ENCODE peak calls at places on chromosomes 6 and 20, in nine cellular contexts. M is HL-60, K is choroid plexus epithelial cell, X is GM12878, G is progenitor cell of endocrine pancreas, A is Calu3, I is ACHN, F is psoas muscle, B is HAP-1. C is an unnamed sample.

GRCh38 chr6:139479433-139480222 is 105.2 kb upstream of the CITED2 start:
- DNase-seq in M (no peak), B (no peak), F (no peak), K (no peak), G (no peak), X (no peak), A (no peak), I (no peak), C (no peak)

GRCh38 chr6:122726649-122727048 is 52.9 kb upstream of the FABP7 start:
- DNase-seq in G (no peak), B (peak), A (peak), K (peak), I (peak), M (peak), F (no peak), X (no peak), C (no peak)

GRCh38 chr6:157455028-157455714 is 74.2 kb downstream of the ZDHHC14 start:
- DNase-seq in X (no peak), K (no peak), B (no peak), I (no peak), G (no peak), A (no peak), F (no peak), M (no peak), C (no peak)

GRCh38 chr6:109002100-109002697 is 92.4 kb downstream of the SESN1 start:
- DNase-seq in I (no peak), K (peak), X (no peak), G (no peak), M (no peak), F (no peak), B (no peak), A (no peak), C (no peak)

GRCh38 chr6:40755046-40755681 is 168.0 kb upstream of the LRFN2 start:
- DNase-seq in I (peak), G (no peak), B (no peak), A (no peak), X (no peak), F (no peak), K (peak), M (no peak), C (no peak)

GRCh38 chr6:37654727-37655500 is 42.8 kb downstream of the MDGA1 start:
- DNase-seq in I (no peak), G (no peak), K (no peak), X (no peak), F (no peak), B (no peak), A (no peak), M (no peak), C (no peak)

GRCh38 chr6:92201618-92202017 is 1217.7 kb downstream of the EPHA7 start:
- DNase-seq in K (peak), A (no peak), M (no peak), X (no peak), G (no peak), F (no peak), B (no peak), I (peak), C (peak)

GRCh38 chr6:81892911-81893310 is 140.4 kb upstream of the TENT5A start:
- DNase-seq in G (no peak), A (no peak), I (no peak), F (no peak), B (no peak), K (no peak), M (no peak), X (no peak), C (no peak)

GRCh38 chr6:111845441-111845871 is 27.8 kb downstream of the FYN start:
- DNase-seq in M (no peak), I (no peak), X (no peak), G (no peak), K (peak), A (no peak), B (no peak), F (no peak), C (no peak)

GRCh38 chr20:36658300-36658699 is 12.3 kb upstream of the SLA2 start:
- DNase-seq in I (no peak), G (no peak), F (no peak), A (no peak), M (peak), K (no peak), B (no peak), X (no peak), C (no peak)

GRCh38 chr6:11232968-11233626 is 629 bp upstream of the NEDD9 start:
- DNase-seq in F (no peak), K (no peak), X (no peak), I (peak), G (no peak), M (peak), A (no peak), B (peak), C (no peak)

GRCh38 chr20:35121186-35121585 is 25.9 kb downstream of the EDEM2 start:
- DNase-seq in K (peak), B (no peak), A (no peak), M (no peak), F (no peak), G (no peak), X (no peak), I (no peak), C (no peak)

GRCh38 chr20:25233016-25233772 is 14.7 kb upstream of the PYGB start:
- DNase-seq in A (peak), X (no peak), G (no peak), M (no peak), I (peak), B (peak), F (no peak), K (peak), C (peak)

GRCh38 chr6:109465772-109466171 is 10.2 kb upstream of the MICAL1 start:
- DNase-seq in K (no peak), A (no peak), B (no peak), F (no peak), G (no peak), I (no peak), M (no peak), X (no peak), C (no peak)

GRCh38 chr6:10033223-10033829 is 381.5 kb downstream of the TFAP2A start:
- DNase-seq in K (no peak), G (no peak), M (peak), X (no peak), B (peak), I (peak), F (no peak), A (peak), C (peak)

GRCh38 chr6:36358235-36358915 is 21.7 kb upstream of the BNIP5 start:
- DNase-seq in F (no peak), B (no peak), A (peak), I (no peak), M (no peak), K (peak), G (no peak), X (peak), C (peak)

GRCh38 chr6:68343901-68344300 is 291.2 kb upstream of the ADGRB3 start:
- DNase-seq in M (peak), I (peak), X (no peak), K (peak), B (peak), G (no peak), F (no peak), A (peak), C (peak)

GRCh38 chr6:6798430-6798829 is 209.9 kb downstream of the LY86 start:
- DNase-seq in M (peak), G (no peak), X (no peak), K (no peak), A (no peak), I (no peak), B (no peak), F (no peak), C (no peak)

GRCh38 chr6:85111481-85112001 is 338.3 kb upstream of the NT5E start:
- DNase-seq in K (peak), B (no peak), I (no peak), X (no peak), M (no peak), F (no peak), G (no peak), A (no peak), C (no peak)

GRCh38 chr6:54206510-54206909 is 95.3 kb downstream of the MLIP start:
- DNase-seq in X (no peak), I (no peak), B (no peak), A (no peak), K (peak), M (no peak), G (no peak), F (no peak), C (no peak)

GRCh38 chr6:38799529-38800184 is 84.5 kb downstream of the DNAH8 start:
- DNase-seq in M (no peak), K (no peak), G (no peak), I (no peak), X (no peak), A (no peak), F (no peak), B (no peak), C (no peak)

GRCh38 chr6:96571551-96571950 is 8.6 kb downstream of the FHL5 start:
- DNase-seq in X (no peak), B (no peak), A (no peak), M (no peak), K (no peak), I (no peak), F (no peak), G (no peak), C (no peak)

GRCh38 chr6:106256201-106256968 is 69.2 kb downstream of the ATG5 start:
- DNase-seq in G (no peak), F (no peak), A (no peak), B (no peak), K (peak), M (no peak), X (no peak), I (peak), C (no peak)

GRCh38 chr6:83511901-83512681 is at the start of gene PRSS35:
- DNase-seq in K (peak), F (peak), X (no peak), M (peak), B (peak), A (peak), I (peak), G (peak), C (no peak)

C was measured in H4.